ENCODE peak calls at places on chromosomes 12 and 14, in six cellular contexts. W, F, U, X, T and Z are unnamed samples.

GRCh38 chr12:44654641-44655625 is 221.2 kb downstream of the NELL2 start:
- DNase-seq in T (no peak), F (no peak), U (no peak), W (no peak), X (no peak), Z (no peak)

GRCh38 chr12:43444940-43445564 is 107.0 kb downstream of the ADAMTS20 start:
- DNase-seq in T (peak), X (peak), F (peak), W (peak), U (peak), Z (peak)

GRCh38 chr14:81313200-81313599 is 86.9 kb downstream of the STON2 start:
- DNase-seq in T (no peak), X (no peak), W (no peak), F (no peak), U (no peak), Z (no peak)

GRCh38 chr14:101854366-101854765 is 92.9 kb downstream of the PPP2R5C start:
- DNase-seq in U (no peak), X (no peak), F (no peak), W (peak), T (no peak), Z (no peak)

GRCh38 chr14:76644875-76645518 is 116.3 kb upstream of the VASH1 start:
- DNase-seq in F (peak), W (peak), U (peak), T (peak), X (peak), Z (peak)

GRCh38 chr14:21106506-21107359 is 5.9 kb downstream of the TMEM253 start:
- DNase-seq in X (peak), F (peak), U (peak), W (peak), T (peak), Z (peak)

GRCh38 chr12:108696111-108696995 is 35.0 kb downstream of the CORO1C start:
- DNase-seq in U (peak), X (no peak), F (peak), T (no peak), W (peak), Z (peak)

GRCh38 chr12:46108721-46109120 is 118.3 kb upstream of the SCAF11 start:
- DNase-seq in W (no peak), F (no peak), U (no peak), T (no peak), X (no peak), Z (no peak)

GRCh38 chr14:67311868-67312267 is 47.7 kb downstream of the ATP6V1D start:
- DNase-seq in W (no peak), F (no peak), T (no peak), X (no peak), U (no peak), Z (no peak)

GRCh38 chr12:3998968-3999792 is 126.0 kb upstream of the PARP11 start:
- DNase-seq in W (no peak), F (no peak), U (no peak), X (peak), T (no peak), Z (no peak)

GRCh38 chr14:35600253-35600652 is 66.3 kb downstream of the INSM2 start:
- DNase-seq in T (no peak), X (no peak), F (no peak), W (no peak), U (no peak), Z (no peak)

GRCh38 chr12:92745874-92746553 is 43.2 kb downstream of the PLEKHG7 start:
- DNase-seq in F (peak), W (peak), U (peak), T (no peak), X (no peak), Z (peak)

GRCh38 chr12:81863406-81863805 is 104.3 kb upstream of the PPFIA2 start:
- DNase-seq in X (no peak), W (no peak), F (no peak), U (peak), T (no peak), Z (no peak)

GRCh38 chr14:71529855-71530254 is 402.4 kb upstream of the RGS6 start:
- DNase-seq in U (peak), X (no peak), F (peak), W (no peak), T (peak), Z (no peak)

GRCh38 chr12:78156751-78157150 is 326.1 kb downstream of the NAV3 start:
- DNase-seq in W (peak), F (no peak), U (no peak), X (no peak), T (no peak), Z (no peak)

GRCh38 chr14:32738206-32738871 is 200.3 kb upstream of the NPAS3 start:
- DNase-seq in T (no peak), F (no peak), W (no peak), X (no peak), U (no peak), Z (no peak)

GRCh38 chr12:100995201-100995600 is 200.6 kb downstream of the ANO4 start:
- DNase-seq in W (peak), F (peak), U (peak), T (no peak), X (no peak), Z (no peak)

GRCh38 chr14:73472182-73473114 is 14.1 kb upstream of the NUMB start:
- DNase-seq in U (peak), F (peak), T (peak), X (no peak), W (peak), Z (peak)

GRCh38 chr12:57864811-57865751 is 18.6 kb upstream of the CTDSP2 start:
- DNase-seq in T (no peak), U (peak), W (peak), X (peak), F (peak), Z (peak)

GRCh38 chr12:65728913-65729793 is 95.1 kb upstream of the HMGA2 start:
- DNase-seq in T (no peak), F (peak), W (peak), U (no peak), X (peak), Z (no peak)

GRCh38 chr14:101119830-101120571 is 216.5 kb upstream of the RTL1 start:
- DNase-seq in U (no peak), F (peak), W (peak), X (no peak), T (no peak), Z (no peak)

GRCh38 chr12:54229624-54230212 is 40.9 kb upstream of the SMUG1 start:
- DNase-seq in X (no peak), F (peak), T (no peak), W (peak), U (peak), Z (peak)

GRCh38 chr12:112602150-112602549 is 183.4 kb downstream of the PTPN11 start:
- DNase-seq in X (no peak), F (no peak), T (no peak), U (no peak), W (no peak), Z (no peak)

GRCh38 chr14:72284176-72284575 is 351.9 kb downstream of the RGS6 start:
- DNase-seq in W (no peak), F (no peak), T (no peak), U (no peak), X (no peak), Z (no peak)

GRCh38 chr12:18462437-18462836 is 201.1 kb downstream of the PIK3C2G start:
- DNase-seq in U (peak), T (no peak), F (peak), X (no peak), W (peak), Z (peak)

GRCh38 chr12:56129210-56129691 is 1.2 kb downstream of the ESYT1 start:
- DNase-seq in F (peak), T (peak), W (peak), U (no peak), X (peak), Z (no peak)

GRCh38 chr12:68962855-68963455 is 30.0 kb upstream of the CPM start:
- DNase-seq in X (no peak), T (no peak), F (peak), U (no peak), W (peak), Z (no peak)

GRCh38 chr12:108616941-108617858 is 16.5 kb downstream of the SELPLG start:
- DNase-seq in X (no peak), T (no peak), U (no peak), F (no peak), W (no peak), Z (no peak)

GRCh38 chr14:75572104-75572503 is 6.3 kb upstream of the FLVCR2 start:
- DNase-seq in W (no peak), F (no peak), T (no peak), X (no peak), U (no peak), Z (no peak)

GRCh38 chr12:55718020-55718419 is 2.2 kb upstream of the RDH5 start:
- DNase-seq in W (no peak), X (no peak), U (no peak), T (no peak), F (no peak), Z (no peak)

GRCh38 chr14:104054222-104054905 is 31.1 kb upstream of the ASPG start:
- DNase-seq in X (no peak), U (no peak), W (no peak), T (no peak), F (no peak), Z (no peak)

GRCh38 chr12:67355428-67356385 is 86.5 kb downstream of the CAND1 start:
- DNase-seq in T (peak), U (peak), W (peak), X (no peak), F (peak), Z (peak)
- TF ChIP-seq CTCF in T (peak), U (peak), W (peak), X (peak), F (peak), Z (peak)

GRCh38 chr12:1273051-1273450 is 282.0 kb downstream of the ERC1 start:
- DNase-seq in U (no peak), T (no peak), X (no peak), W (peak), F (no peak), Z (peak)

GRCh38 chr12:1279050-1279449 is 288.0 kb downstream of the ERC1 start:
- DNase-seq in F (no peak), W (no peak), T (no peak), X (no peak), U (no peak), Z (no peak)

GRCh38 chr12:1281683-1282366 is 290.8 kb downstream of the ERC1 start:
- DNase-seq in T (no peak), W (peak), X (no peak), F (peak), U (peak), Z (peak)

GRCh38 chr12:1282670-1283361 is 291.8 kb downstream of the ERC1 start:
- DNase-seq in F (peak), W (peak), X (no peak), T (no peak), U (peak), Z (no peak)

GRCh38 chr12:1277905-1278304 is 286.9 kb downstream of the ERC1 start:
- DNase-seq in F (no peak), W (no peak), X (no peak), U (no peak), T (no peak), Z (no peak)
- TF ChIP-seq CTCF in F (no peak), W (no peak), X (no peak), U (no peak), T (no peak), Z (no peak)

GRCh38 chr14:30214456-30215090 is 286.9 kb upstream of the PRKD1 start:
- DNase-seq in F (peak), T (peak), U (peak), X (no peak), W (peak), Z (peak)
- TF ChIP-seq CTCF in F (peak), T (peak), U (peak), X (peak), W (peak), Z (peak)

GRCh38 chr12:14362347-14362746 is 3.1 kb upstream of the ATF7IP start:
- DNase-seq in T (no peak), F (no peak), U (no peak), X (no peak), W (no peak), Z (no peak)

GRCh38 chr12:14366211-14366762 is 805 bp downstream of the ATF7IP start:
- DNase-seq in X (no peak), W (peak), F (peak), U (no peak), T (no peak), Z (peak)

GRCh38 chr12:14364583-14365271 is 755 bp upstream of the ATF7IP start:
- DNase-seq in W (no peak), U (no peak), T (no peak), F (no peak), X (no peak), Z (no peak)

GRCh38 chr12:14367097-14367661 is 1.7 kb downstream of the ATF7IP start:
- DNase-seq in W (peak), F (no peak), U (peak), T (no peak), X (no peak), Z (peak)

GRCh38 chr12:14365294-14366210 is at the start of gene ATF7IP:
- DNase-seq in X (peak), F (peak), U (peak), W (peak), T (peak), Z (peak)
- TF ChIP-seq CTCF in X (peak), F (peak), U (peak), W (peak), T (peak), Z (peak)

DNA sequence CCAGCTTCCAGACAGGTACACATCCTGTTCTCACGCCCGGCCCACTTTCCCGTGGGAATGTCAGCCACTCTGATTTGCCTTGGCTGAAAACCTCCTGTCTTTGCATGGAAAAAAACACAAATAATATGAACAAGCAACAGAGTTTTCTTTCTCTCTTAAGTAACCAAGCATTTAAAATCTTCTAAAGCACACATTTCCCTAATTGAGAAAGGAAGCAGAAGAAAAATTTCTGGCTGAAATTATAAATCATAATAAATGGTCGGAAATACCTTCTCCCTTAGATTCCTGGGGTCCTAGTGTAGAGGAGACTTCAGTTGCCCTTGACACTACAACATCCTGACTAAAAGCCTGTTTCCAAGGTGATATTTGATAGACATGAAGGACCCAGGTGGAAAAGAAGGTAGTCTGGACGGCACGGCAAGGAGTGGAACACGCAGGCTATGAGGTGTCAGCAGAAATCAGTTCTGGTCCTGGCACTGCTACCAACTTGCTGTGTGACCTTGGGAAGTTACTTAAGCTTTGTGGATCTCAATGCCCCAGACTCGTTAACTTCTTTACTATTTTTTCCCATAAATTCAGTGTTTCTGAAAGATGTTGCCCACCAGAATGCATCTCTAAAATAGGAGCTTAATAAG is 37.0 kb upstream of the BCL2L14 start:
- DNase-seq in T (no peak), U (no peak), X (no peak), F (no peak), W (no peak), Z (no peak)
- TF ChIP-seq CTCF in T (no peak), U (no peak), X (no peak), F (no peak), W (no peak), Z (no peak)

GRCh38 chr12:49708851-49709250 is 1.6 kb upstream of the FMNL3 start:
- DNase-seq in X (no peak), U (no peak), T (peak), W (no peak), F (peak), Z (no peak)

GRCh38 chr12:49707127-49707811 is at the start of gene FMNL3:
- DNase-seq in T (peak), X (peak), W (peak), F (peak), U (peak), Z (peak)

GRCh38 chr12:49705479-49706267 is 1.5 kb downstream of the FMNL3 start:
- DNase-seq in F (peak), U (peak), X (no peak), W (peak), T (peak), Z (peak)

GRCh38 chr12:49706351-49707126 is 666 bp downstream of the FMNL3 start:
- DNase-seq in T (peak), F (peak), W (peak), U (peak), X (peak), Z (no peak)

DNA sequence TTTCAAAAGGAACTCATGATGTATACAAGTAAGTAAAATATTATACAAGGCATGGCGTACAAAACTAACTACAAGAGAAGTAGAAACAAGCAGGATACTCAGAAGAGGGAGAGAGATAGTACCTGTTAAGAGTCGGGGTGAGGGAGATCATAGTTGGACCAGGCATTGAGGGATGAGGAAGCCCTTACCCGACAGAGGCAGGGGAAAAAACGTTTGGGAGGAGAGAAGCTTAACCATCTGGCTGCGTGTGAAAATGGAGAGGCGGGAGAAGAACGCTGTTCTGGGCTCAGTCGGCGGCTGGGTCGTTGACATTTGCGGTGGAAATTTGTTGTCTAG is 575 bp upstream of the FMNL3 start:
- DNase-seq in T (no peak), W (no peak), U (no peak), F (no peak), X (no peak), Z (no peak)
- TF ChIP-seq CTCF in T (no peak), W (no peak), U (no peak), F (no peak), X (peak), Z (peak)

GRCh38 chr12:97309921-97310320 is 152.7 kb upstream of the RMST start:
- DNase-seq in U (no peak), W (no peak), X (no peak), T (no peak), F (no peak), Z (no peak)

GRCh38 chr12:97313471-97314190 is 149.0 kb upstream of the RMST start:
- DNase-seq in U (no peak), X (no peak), F (no peak), T (no peak), W (no peak), Z (no peak)

GRCh38 chr12:97308576-97309198 is 153.9 kb upstream of the RMST start:
- DNase-seq in W (peak), T (peak), F (peak), U (peak), X (no peak), Z (peak)

GRCh38 chr12:97312570-97313135 is 150.0 kb upstream of the RMST start:
- DNase-seq in W (no peak), T (no peak), F (no peak), U (no peak), X (no peak), Z (no peak)
- TF ChIP-seq CTCF in W (no peak), T (peak), F (no peak), U (peak), X (no peak), Z (peak)

GRCh38 chr12:95963104-95963503 is 20.0 kb downstream of the AMDHD1 start:
- DNase-seq in W (no peak), X (no peak), F (peak), U (no peak), T (no peak), Z (no peak)
- TF ChIP-seq CTCF in W (no peak), X (no peak), F (no peak), U (no peak), T (peak), Z (no peak)

GRCh38 chr14:61260939-61261776 is 20.0 kb downstream of the TMEM30B start:
- DNase-seq in T (no peak), F (peak), X (no peak), U (peak), W (peak), Z (peak)
- TF ChIP-seq CTCF in T (no peak), F (peak), X (no peak), U (peak), W (peak), Z (peak)